ENCODE peak calls at places on chromosomes 3 and 15, in six cellular contexts. C, S, L, D, A and P are unnamed samples.

GRCh38 chr3:30294241-30294667 is 312.1 kb upstream of the TGFBR2 start:
- DNase-seq in C (no peak), S (no peak), L (no peak), D (no peak), A (peak), P (no peak)

GRCh38 chr3:141045849-141046248 is 5.3 kb upstream of the SPSB4 start:
- DNase-seq in C (no peak), S (no peak), L (no peak), D (no peak), A (no peak), P (no peak)

GRCh38 chr3:192901435-192901834 is 16.2 kb downstream of the MB21D2 start:
- DNase-seq in C (no peak), S (no peak), L (no peak), D (no peak), A (peak), P (no peak)

GRCh38 chr15:52368402-52368801 is 72.8 kb upstream of the MYO5C start:
- DNase-seq in C (no peak), S (no peak), L (no peak), D (no peak), A (no peak), P (no peak)

GRCh38 chr3:185152433-185153169 is at the start of gene C3orf70:
- DNase-seq in C (peak), S (no peak), L (peak), D (peak), A (peak), P (no peak)

GRCh38 chr15:78750566-78750965 is 60.7 kb downstream of the ADAMTS7 start:
- DNase-seq in C (peak), S (no peak), L (no peak), D (peak), A (peak), P (no peak)

GRCh38 chr3:160343132-160343531 is 55.9 kb downstream of the IFT80 start:
- DNase-seq in C (no peak), S (no peak), L (peak), D (no peak), A (peak), P (peak)

GRCh38 chr15:77552066-77552465 is 80.6 kb downstream of the LINGO1 start:
- DNase-seq in C (no peak), S (no peak), L (no peak), D (peak), A (no peak), P (no peak)

GRCh38 chr3:195124378-195124985 is 146.5 kb downstream of the XXYLT1 start:
- DNase-seq in C (no peak), S (no peak), L (no peak), D (no peak), A (no peak), P (no peak)

GRCh38 chr3:64300790-64301423 is 75.6 kb upstream of the PRICKLE2 start:
- DNase-seq in C (no peak), S (no peak), L (no peak), D (no peak), A (peak), P (no peak)

GRCh38 chr15:50726315-50726714 is 39.2 kb downstream of the SPPL2A start:
- DNase-seq in C (no peak), S (no peak), L (no peak), D (no peak), A (no peak), P (no peak)

GRCh38 chr3:104909721-104910120 is 457.0 kb upstream of the ALCAM start:
- DNase-seq in C (no peak), S (no peak), L (no peak), D (no peak), A (peak), P (no peak)

GRCh38 chr3:116443096-116443793 is 2.0 kb downstream of the LSAMP start:
- DNase-seq in C (no peak), S (no peak), L (no peak), D (no peak), A (no peak), P (no peak)

GRCh38 chr3:78728406-78729145 is 1039.2 kb downstream of the ROBO1 start:
- DNase-seq in C (peak), S (no peak), L (peak), D (peak), A (peak), P (no peak)

GRCh38 chr15:76235186-76235826 is 76.0 kb downstream of the ETFA start:
- DNase-seq in C (no peak), S (no peak), L (peak), D (no peak), A (peak), P (peak)

GRCh38 chr3:38337703-38338102 is 8.9 kb upstream of the XYLB start:
- DNase-seq in C (no peak), S (no peak), L (no peak), D (no peak), A (no peak), P (no peak)

GRCh38 chr3:9124725-9125124 is 124.7 kb downstream of the SRGAP3 start:
- DNase-seq in C (no peak), S (no peak), L (no peak), D (no peak), A (no peak), P (no peak)

GRCh38 chr3:177599331-177599730 is 402.0 kb upstream of the TBL1XR1 start:
- DNase-seq in C (no peak), S (no peak), L (no peak), D (no peak), A (no peak), P (no peak)

GRCh38 chr3:118977118-118977517 is 57.5 kb downstream of the IGSF11 start:
- DNase-seq in C (no peak), S (no peak), L (no peak), D (no peak), A (no peak), P (no peak)